ENCODE peak calls at places on chromosomes 11 and 22, in ten cellular contexts. One of them, this sample, is unnamed.
A peak's percentile ranks its signal among the peaks of the same experiment; 100 is the strongest.

GRCh38 chr11:112279901-112280267 is 19.2 kb upstream of the PLET1 start:
- DNase-seq in Ammon's horn: peak; percentile 82
- DNase-seq in BJ: no peak
- DNase-seq in LoVo: peak; percentile 27
- DNase-seq in amygdala: peak; percentile 45
- DNase-seq in AG09319: no peak
- DNase-seq in cardiac septum: peak; percentile 82
- DNase-seq in progenitor cell of endocrine pancreas: peak; percentile 65
- DNase-seq in RPMI8226: peak; percentile 71
- DNase-seq in COR-L47: peak; percentile 44
- DNase-seq in this sample: peak; percentile 67

GRCh38 chr22:42272431-42273004 is 2.1 kb upstream of the TCF20 start:
- DNase-seq in Ammon's horn: no peak
- DNase-seq in BJ: no peak
- DNase-seq in LoVo: no peak
- DNase-seq in amygdala: no peak
- DNase-seq in AG09319: no peak
- DNase-seq in cardiac septum: no peak
- DNase-seq in progenitor cell of endocrine pancreas: no peak
- DNase-seq in RPMI8226: no peak
- DNase-seq in COR-L47: no peak
- DNase-seq in this sample: no peak

GRCh38 chr22:27242917-27243589 is 558.5 kb downstream of the MN1 start:
- DNase-seq in Ammon's horn: no peak
- DNase-seq in BJ: no peak
- DNase-seq in LoVo: no peak
- DNase-seq in amygdala: no peak
- DNase-seq in AG09319: no peak
- DNase-seq in cardiac septum: no peak
- DNase-seq in progenitor cell of endocrine pancreas: no peak
- DNase-seq in RPMI8226: no peak
- DNase-seq in COR-L47: no peak
- DNase-seq in this sample: no peak

GRCh38 chr22:43543522-43544281 is 131.9 kb downstream of the MPPED1 start:
- DNase-seq in Ammon's horn: no peak
- DNase-seq in BJ: no peak
- DNase-seq in LoVo: no peak
- DNase-seq in amygdala: no peak
- DNase-seq in AG09319: no peak
- DNase-seq in cardiac septum: no peak
- DNase-seq in progenitor cell of endocrine pancreas: no peak
- DNase-seq in RPMI8226: no peak
- DNase-seq in COR-L47: no peak
- DNase-seq in this sample: no peak

GRCh38 chr11:24373516-24373915 is 123.3 kb upstream of the LUZP2 start:
- DNase-seq in Ammon's horn: peak; percentile 18
- DNase-seq in BJ: no peak
- DNase-seq in LoVo: no peak
- DNase-seq in amygdala: no peak
- DNase-seq in AG09319: no peak
- DNase-seq in cardiac septum: no peak
- DNase-seq in progenitor cell of endocrine pancreas: no peak
- DNase-seq in RPMI8226: no peak
- DNase-seq in COR-L47: no peak
- DNase-seq in this sample: no peak

GRCh38 chr11:94593030-94593429 is 25.9 kb downstream of the PIWIL4 start:
- DNase-seq in Ammon's horn: peak; percentile 44
- DNase-seq in BJ: no peak
- DNase-seq in LoVo: no peak
- DNase-seq in amygdala: no peak
- DNase-seq in AG09319: no peak
- DNase-seq in cardiac septum: no peak
- DNase-seq in progenitor cell of endocrine pancreas: no peak
- DNase-seq in RPMI8226: no peak
- DNase-seq in COR-L47: no peak
- DNase-seq in this sample: no peak

GRCh38 chr22:20137671-20138416 is 6.2 kb downstream of the ZDHHC8 start:
- DNase-seq in Ammon's horn: peak; percentile 50
- DNase-seq in BJ: no peak
- DNase-seq in LoVo: no peak
- DNase-seq in amygdala: peak; percentile 27
- DNase-seq in AG09319: no peak
- DNase-seq in cardiac septum: peak; percentile 86
- DNase-seq in progenitor cell of endocrine pancreas: no peak
- DNase-seq in RPMI8226: no peak
- DNase-seq in COR-L47: no peak
- DNase-seq in this sample: no peak

GRCh38 chr11:117972044-117972443 is 14.2 kb upstream of the IL10RA start:
- DNase-seq in Ammon's horn: no peak
- DNase-seq in BJ: no peak
- DNase-seq in LoVo: no peak
- DNase-seq in amygdala: no peak
- DNase-seq in AG09319: no peak
- DNase-seq in cardiac septum: no peak
- DNase-seq in progenitor cell of endocrine pancreas: no peak
- DNase-seq in RPMI8226: no peak
- DNase-seq in COR-L47: no peak
- DNase-seq in this sample: no peak

GRCh38 chr11:87351671-87352070 is 313.9 kb downstream of the TMEM135 start:
- DNase-seq in Ammon's horn: peak; percentile 15
- DNase-seq in BJ: no peak
- DNase-seq in LoVo: no peak
- DNase-seq in amygdala: no peak
- DNase-seq in AG09319: no peak
- DNase-seq in cardiac septum: no peak
- DNase-seq in progenitor cell of endocrine pancreas: no peak
- DNase-seq in RPMI8226: peak; percentile 29
- DNase-seq in COR-L47: no peak
- DNase-seq in this sample: no peak

GRCh38 chr11:70834277-70834940 is 418.0 kb downstream of the SHANK2 start:
- DNase-seq in Ammon's horn: peak; percentile 15
- DNase-seq in BJ: no peak
- DNase-seq in LoVo: no peak
- DNase-seq in amygdala: no peak
- DNase-seq in AG09319: no peak
- DNase-seq in cardiac septum: no peak
- DNase-seq in progenitor cell of endocrine pancreas: no peak
- DNase-seq in RPMI8226: no peak
- DNase-seq in COR-L47: no peak
- DNase-seq in this sample: no peak

GRCh38 chr11:109815529-109816105 is 277.6 kb upstream of the ZC3H12C start:
- DNase-seq in Ammon's horn: no peak
- DNase-seq in BJ: no peak
- DNase-seq in LoVo: no peak
- DNase-seq in amygdala: no peak
- DNase-seq in AG09319: no peak
- DNase-seq in cardiac septum: no peak
- DNase-seq in progenitor cell of endocrine pancreas: no peak
- DNase-seq in RPMI8226: no peak
- DNase-seq in COR-L47: no peak
- DNase-seq in this sample: no peak

GRCh38 chr11:93541884-93542752 is 1.1 kb downstream of the SMCO4 start:
- DNase-seq in Ammon's horn: peak; percentile 59
- DNase-seq in BJ: no peak
- DNase-seq in LoVo: peak; percentile 39
- DNase-seq in amygdala: no peak
- DNase-seq in AG09319: no peak
- DNase-seq in cardiac septum: peak; percentile 84
- DNase-seq in progenitor cell of endocrine pancreas: no peak
- DNase-seq in RPMI8226: no peak
- DNase-seq in COR-L47: peak; percentile 29
- DNase-seq in this sample: peak; percentile 24

GRCh38 chr11:82733444-82734119 is at the start of gene FAM181B:
- DNase-seq in Ammon's horn: peak; percentile 89
- DNase-seq in BJ: no peak
- DNase-seq in LoVo: no peak
- DNase-seq in amygdala: peak; percentile 78
- DNase-seq in AG09319: no peak
- DNase-seq in cardiac septum: no peak
- DNase-seq in progenitor cell of endocrine pancreas: peak; percentile 82
- DNase-seq in RPMI8226: peak; percentile 46
- DNase-seq in COR-L47: peak; percentile 66
- DNase-seq in this sample: peak; percentile 12

GRCh38 chr22:20867179-20868099 is 8.6 kb downstream of the SNAP29 start:
- DNase-seq in Ammon's horn: peak; percentile 78
- DNase-seq in BJ: no peak
- DNase-seq in LoVo: no peak
- DNase-seq in amygdala: no peak
- DNase-seq in AG09319: no peak
- DNase-seq in cardiac septum: no peak
- DNase-seq in progenitor cell of endocrine pancreas: no peak
- DNase-seq in RPMI8226: no peak
- DNase-seq in COR-L47: no peak
- DNase-seq in this sample: no peak

GRCh38 chr11:120473486-120473885 is 38.1 kb upstream of the GRIK4 start:
- DNase-seq in Ammon's horn: no peak
- DNase-seq in BJ: no peak
- DNase-seq in LoVo: no peak
- DNase-seq in amygdala: no peak
- DNase-seq in AG09319: no peak
- DNase-seq in cardiac septum: no peak
- DNase-seq in progenitor cell of endocrine pancreas: no peak
- DNase-seq in RPMI8226: no peak
- DNase-seq in COR-L47: no peak
- DNase-seq in this sample: no peak

GRCh38 chr11:112715091-112715490 is 246.1 kb upstream of the NCAM1 start:
- DNase-seq in Ammon's horn: no peak
- DNase-seq in BJ: no peak
- DNase-seq in LoVo: no peak
- DNase-seq in amygdala: no peak
- DNase-seq in AG09319: no peak
- DNase-seq in cardiac septum: no peak
- DNase-seq in progenitor cell of endocrine pancreas: no peak
- DNase-seq in RPMI8226: no peak
- DNase-seq in COR-L47: no peak
- DNase-seq in this sample: no peak

GRCh38 chr22:37623075-37624016 is 14.7 kb downstream of the GGA1 start:
- DNase-seq in Ammon's horn: no peak
- DNase-seq in BJ: no peak
- DNase-seq in LoVo: no peak
- DNase-seq in amygdala: no peak
- DNase-seq in AG09319: no peak
- DNase-seq in cardiac septum: no peak
- DNase-seq in progenitor cell of endocrine pancreas: peak; percentile 66
- DNase-seq in RPMI8226: peak; percentile 64
- DNase-seq in COR-L47: peak; percentile 52
- DNase-seq in this sample: peak; percentile 71

GRCh38 chr22:29733362-29734322 is 13.8 kb downstream of the CABP7 start:
- DNase-seq in Ammon's horn: no peak
- DNase-seq in BJ: no peak
- DNase-seq in LoVo: no peak
- DNase-seq in amygdala: no peak
- DNase-seq in AG09319: no peak
- DNase-seq in cardiac septum: no peak
- DNase-seq in progenitor cell of endocrine pancreas: no peak
- DNase-seq in RPMI8226: no peak
- DNase-seq in COR-L47: peak; percentile 82
- DNase-seq in this sample: no peak

GRCh38 chr22:50312371-50312770 is 4.9 kb upstream of the PLXNB2 start:
- DNase-seq in Ammon's horn: no peak
- DNase-seq in BJ: no peak
- DNase-seq in LoVo: no peak
- DNase-seq in amygdala: no peak
- DNase-seq in AG09319: no peak
- DNase-seq in cardiac septum: no peak
- DNase-seq in progenitor cell of endocrine pancreas: no peak
- DNase-seq in RPMI8226: no peak
- DNase-seq in COR-L47: no peak
- DNase-seq in this sample: no peak

GRCh38 chr11:83087035-83087434 is 15.3 kb upstream of the RAB30 start:
- DNase-seq in Ammon's horn: no peak
- DNase-seq in BJ: no peak
- DNase-seq in LoVo: no peak
- DNase-seq in amygdala: no peak
- DNase-seq in AG09319: no peak
- DNase-seq in cardiac septum: no peak
- DNase-seq in progenitor cell of endocrine pancreas: no peak
- DNase-seq in RPMI8226: peak; percentile 28
- DNase-seq in COR-L47: peak; percentile 39
- DNase-seq in this sample: no peak

GRCh38 chr11:94144233-94144632 is 15.6 kb downstream of the PANX1 start:
- DNase-seq in Ammon's horn: no peak
- DNase-seq in BJ: no peak
- DNase-seq in LoVo: no peak
- DNase-seq in amygdala: no peak
- DNase-seq in AG09319: no peak
- DNase-seq in cardiac septum: no peak
- DNase-seq in progenitor cell of endocrine pancreas: no peak
- DNase-seq in RPMI8226: no peak
- DNase-seq in COR-L47: no peak
- DNase-seq in this sample: no peak

GRCh38 chr11:73393479-73394415 is 17.5 kb downstream of the RELT start:
- DNase-seq in Ammon's horn: peak; percentile 87
- DNase-seq in BJ: no peak
- DNase-seq in LoVo: peak; percentile 37
- DNase-seq in amygdala: peak; percentile 29
- DNase-seq in AG09319: no peak
- DNase-seq in cardiac septum: peak; percentile 85
- DNase-seq in progenitor cell of endocrine pancreas: peak; percentile 58
- DNase-seq in RPMI8226: peak; percentile 76
- DNase-seq in COR-L47: peak; percentile 69
- DNase-seq in this sample: peak; percentile 60

GRCh38 chr11:114115406-114116054 is 56.0 kb downstream of the ZBTB16 start:
- DNase-seq in Ammon's horn: no peak
- DNase-seq in BJ: no peak
- DNase-seq in LoVo: no peak
- DNase-seq in amygdala: no peak
- DNase-seq in AG09319: no peak
- DNase-seq in cardiac septum: no peak
- DNase-seq in progenitor cell of endocrine pancreas: no peak
- DNase-seq in RPMI8226: no peak
- DNase-seq in COR-L47: no peak
- DNase-seq in this sample: no peak

GRCh38 chr11:1199689-1200610 is 22.9 kb upstream of the MUC5B start:
- DNase-seq in Ammon's horn: no peak
- DNase-seq in BJ: no peak
- DNase-seq in LoVo: no peak
- DNase-seq in amygdala: no peak
- DNase-seq in AG09319: no peak
- DNase-seq in cardiac septum: peak; percentile 65
- DNase-seq in progenitor cell of endocrine pancreas: peak; percentile 8
- DNase-seq in RPMI8226: no peak
- DNase-seq in COR-L47: no peak
- DNase-seq in this sample: no peak

GRCh38 chr11:8040261-8040920 is 40.6 kb upstream of the TUB start:
- DNase-seq in Ammon's horn: no peak
- DNase-seq in BJ: no peak
- DNase-seq in LoVo: no peak
- DNase-seq in amygdala: no peak
- DNase-seq in AG09319: no peak
- DNase-seq in cardiac septum: no peak
- DNase-seq in progenitor cell of endocrine pancreas: no peak
- DNase-seq in RPMI8226: no peak
- DNase-seq in COR-L47: no peak
- DNase-seq in this sample: peak; percentile 20

GRCh38 chr11:111737877-111738205 is 28.3 kb downstream of the PPP2R1B start:
- DNase-seq in Ammon's horn: peak; percentile 72
- DNase-seq in BJ: no peak
- DNase-seq in LoVo: no peak
- DNase-seq in amygdala: no peak
- DNase-seq in AG09319: no peak
- DNase-seq in cardiac septum: no peak
- DNase-seq in progenitor cell of endocrine pancreas: no peak
- DNase-seq in RPMI8226: no peak
- DNase-seq in COR-L47: no peak
- DNase-seq in this sample: no peak

GRCh38 chr11:124150684-124151083 is 32.5 kb upstream of the OR10D3 start:
- DNase-seq in Ammon's horn: no peak
- DNase-seq in BJ: no peak
- DNase-seq in LoVo: no peak
- DNase-seq in amygdala: no peak
- DNase-seq in AG09319: no peak
- DNase-seq in cardiac septum: no peak
- DNase-seq in progenitor cell of endocrine pancreas: no peak
- DNase-seq in RPMI8226: no peak
- DNase-seq in COR-L47: no peak
- DNase-seq in this sample: no peak

GRCh38 chr11:94185387-94186084 is 56.9 kb downstream of the PANX1 start:
- DNase-seq in Ammon's horn: no peak
- DNase-seq in BJ: peak; percentile 76
- DNase-seq in LoVo: no peak
- DNase-seq in amygdala: no peak
- DNase-seq in AG09319: peak; percentile 67
- DNase-seq in cardiac septum: no peak
- DNase-seq in progenitor cell of endocrine pancreas: no peak
- DNase-seq in RPMI8226: no peak
- DNase-seq in COR-L47: no peak
- DNase-seq in this sample: no peak